ENCODE peak calls at places on chromosomes 3 and 15, in seven cellular contexts. D is body of pancreas, Q is right atrium auricular region, N is left ventricle myocardium inferior, O is colonic mucosa, L is fibroblast of lung, U is upper lobe of right lung. A is an unnamed sample.

GRCh38 chr3:4021162-4021561 is 221.9 kb downstream of the LRRN1 start:
- DNase-seq in L (no peak), U (no peak), O (no peak), D (no peak), N (no peak), Q (no peak), A (no peak)

GRCh38 chr3:106643684-106644161 is 733.5 kb upstream of the CCDC54 start:
- DNase-seq in U (peak; percentile 57), O (no peak), L (no peak), D (no peak), N (no peak), Q (no peak), A (no peak)

GRCh38 chr3:49638445-49638844 is 35.7 kb upstream of the APEH start:
- DNase-seq in O (no peak), Q (no peak), L (peak; percentile 88), U (no peak), N (no peak), D (no peak), A (peak; percentile 42)

GRCh38 chr3:182136008-182136910 is 424.5 kb downstream of the SOX2 start:
- DNase-seq in U (no peak), L (no peak), Q (no peak), O (no peak), D (no peak), N (no peak), A (no peak)

GRCh38 chr15:54345301-54345700 is 367.1 kb downstream of the UNC13C start:
- DNase-seq in D (no peak), O (no peak), Q (no peak), N (no peak), U (no peak), L (no peak), A (no peak)

GRCh38 chr3:182092662-182093262 is 381.0 kb downstream of the SOX2 start:
- DNase-seq in N (no peak), U (no peak), L (peak; percentile 30), Q (no peak), O (no peak), D (no peak), A (no peak)

GRCh38 chr3:173529062-173529711 is 131.6 kb downstream of the NLGN1 start:
- DNase-seq in L (peak; percentile 13), N (no peak), O (no peak), U (peak; percentile 55), D (peak; percentile 27), Q (no peak), A (no peak)

GRCh38 chr15:80588801-80589200 is 106.3 kb upstream of the ABHD17C start:
- DNase-seq in U (no peak), N (no peak), L (peak; percentile 93), Q (no peak), D (no peak), O (no peak), A (peak; percentile 93)

GRCh38 chr3:27596920-27597319 is 112.7 kb upstream of the SLC4A7 start:
- DNase-seq in U (no peak), N (no peak), D (peak; percentile 5), Q (no peak), L (peak; percentile 74), O (no peak), A (peak; percentile 56)

GRCh38 chr3:102180291-102180931 is 254.4 kb upstream of the ZPLD1 start:
- DNase-seq in U (no peak), O (no peak), L (peak; percentile 94), N (no peak), D (peak; percentile 9), Q (no peak), A (peak; percentile 86)

GRCh38 chr3:34212671-34213070 is 414.2 kb downstream of the PDCD6IP start:
- DNase-seq in L (peak; percentile 72), Q (no peak), D (peak; percentile 42), U (no peak), O (no peak), N (no peak), A (no peak)

GRCh38 chr15:45678459-45679178 is 43.8 kb downstream of the SQOR start:
- DNase-seq in N (no peak), L (no peak), O (no peak), Q (no peak), U (no peak), D (no peak), A (no peak)

GRCh38 chr15:35986072-35986666 is 440.2 kb upstream of the DPH6 start:
- DNase-seq in D (peak; percentile 3), L (no peak), O (no peak), U (no peak), Q (no peak), N (peak; percentile 76), A (no peak)

GRCh38 chr15:51775967-51776816 is 24.8 kb downstream of the TMOD2 start:
- DNase-seq in O (peak; percentile 65), U (no peak), L (peak; percentile 30), N (no peak), Q (no peak), D (peak; percentile 67), A (peak; percentile 47)

GRCh38 chr3:134388748-134389485 is 14.7 kb upstream of the AMOTL2 start:
- DNase-seq in D (no peak), Q (no peak), O (no peak), U (no peak), L (no peak), N (no peak), A (no peak)

GRCh38 chr3:84136425-84136824 is 822.4 kb upstream of the CADM2 start:
- DNase-seq in D (no peak), O (no peak), Q (no peak), N (no peak), L (peak; percentile 2), U (no peak), A (no peak)
- TF ChIP-seq CTCF in D (no peak), O (no peak), Q (no peak), N (no peak), L (no peak), U (no peak), A (peak; percentile 29)

GRCh38 chr15:82058517-82059204 is 12.8 kb upstream of the MEX3B start:
- DNase-seq in U (no peak), N (no peak), O (no peak), L (no peak), D (no peak), Q (no peak), A (no peak)
- H3K27ac ChIP-seq in U (no peak overlapping the region), N (no peak overlapping the region), O (no peak overlapping the region), L (no peak overlapping the region), D (no peak overlapping the region), Q (no peak overlapping the region), A (no peak overlapping the region)

DNA sequence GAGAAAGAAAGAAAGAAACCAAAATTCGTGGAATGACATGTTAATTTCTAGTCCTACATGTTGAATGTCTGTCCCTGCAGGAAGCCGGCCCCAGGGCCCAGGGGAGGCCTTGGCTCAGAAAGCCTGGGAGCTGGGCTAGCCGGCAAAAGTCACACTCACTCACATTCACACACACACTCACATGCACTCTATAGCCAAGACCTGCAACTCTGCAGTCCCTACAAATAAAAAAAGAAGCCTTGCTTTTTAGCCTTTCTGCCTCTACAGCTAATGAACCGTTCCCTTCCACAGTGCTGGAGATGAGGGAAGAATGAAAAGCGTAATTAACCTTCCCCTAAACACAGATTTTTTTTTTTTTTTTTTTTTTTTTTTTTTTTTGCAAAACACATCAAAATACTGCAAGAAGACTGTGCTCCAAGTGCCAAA is 4.4 kb downstream of the MECOM start:
- DNase-seq in D (peak; percentile 54), U (peak; percentile 63), L (no peak), O (no peak), N (peak; percentile 36), Q (no peak), A (no peak)
- H3K27me3 ChIP-seq in D (no peaks in the 10 kb centered on the region), U (peaks cover 44% of the 10 kb centered on the region), L (peaks cover 4% of the 10 kb centered on the region), O (peaks cover 7% of the 10 kb centered on the region), N (peaks cover 69% of the 10 kb centered on the region), Q (peaks cover 8% of the 10 kb centered on the region), A (peaks cover 66% of the 10 kb centered on the region)

GRCh38 chr3:41117398-41117870 is 81.9 kb upstream of the CTNNB1 start:
- DNase-seq in U (peak; percentile 98), O (peak; percentile 93), D (peak; percentile 90), Q (peak; percentile 92), N (peak; percentile 91), L (peak; percentile 97), A (peak; percentile 99)
- TF ChIP-seq CTCF in U (no peak), O (no peak), D (no peak), Q (no peak), N (no peak), L (no peak), A (no peak)

GRCh38 chr3:152707314-152707713 is 127.6 kb upstream of the P2RY1 start:
- DNase-seq in Q (no peak), L (no peak), D (no peak), O (no peak), N (no peak), U (no peak), A (no peak)
- H3K27ac ChIP-seq in Q (no peak overlapping the region), L (no peak overlapping the region), D (no peak overlapping the region), O (no peak overlapping the region), N (no peak overlapping the region), U (no peak overlapping the region), A (no peak overlapping the region)

DNA sequence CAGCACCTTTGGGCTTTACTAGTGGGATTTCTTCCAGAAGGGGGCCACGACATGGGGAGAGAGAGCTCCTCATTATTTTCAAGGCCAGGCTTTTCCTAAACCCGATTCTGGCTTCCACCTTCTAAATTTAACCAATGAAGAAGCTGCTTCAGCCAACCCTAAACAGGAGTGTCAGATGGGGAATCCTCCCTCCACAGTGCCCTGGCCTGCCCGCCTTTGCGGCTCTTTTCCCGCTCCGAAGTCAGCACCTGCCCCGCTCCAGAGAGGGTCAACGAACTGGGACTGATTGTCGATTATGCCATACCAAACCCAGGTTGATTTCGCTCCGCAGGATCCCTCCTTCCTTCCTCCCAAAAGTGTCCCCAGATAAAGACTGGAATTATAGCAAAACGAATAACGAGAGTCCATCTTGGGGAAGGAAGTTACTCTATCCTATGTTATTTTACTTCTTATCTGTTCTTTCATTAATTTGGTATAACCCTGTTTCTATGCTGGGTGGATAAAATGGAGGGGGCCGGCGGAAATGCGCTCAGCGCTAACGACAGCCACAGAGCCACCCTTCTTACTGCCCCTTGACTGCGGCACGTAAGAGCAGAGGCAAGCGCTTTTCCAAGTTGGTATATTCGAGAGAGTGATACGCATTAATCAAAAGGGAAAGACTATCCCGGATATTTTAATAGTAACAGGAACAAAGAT is 10.8 kb downstream of the SHOX2 start:
- DNase-seq in U (no peak), O (no peak), Q (no peak), L (no peak), N (no peak), D (no peak), A (no peak)
- H3K27me3 ChIP-seq in U (peaks cover 90% of the 10 kb centered on the region), O (peaks cover 67% of the 10 kb centered on the region), Q (peaks cover 34% of the 10 kb centered on the region), L (peaks cover 44% of the 10 kb centered on the region), N (peaks cover 100% of the 10 kb centered on the region), D (peaks cover 26% of the 10 kb centered on the region), A (peaks cover 67% of the 10 kb centered on the region)

GRCh38 chr3:152641198-152641597 is 193.7 kb upstream of the P2RY1 start:
- DNase-seq in O (no peak), Q (no peak), D (no peak), U (no peak), N (no peak), L (no peak), A (no peak)

GRCh38 chr3:152650177-152650576 is 184.8 kb upstream of the P2RY1 start:
- DNase-seq in O (no peak), Q (no peak), N (no peak), U (no peak), D (peak; percentile 59), L (no peak), A (no peak)

GRCh38 chr3:152644478-152644877 is 190.5 kb upstream of the P2RY1 start:
- DNase-seq in Q (no peak), D (no peak), O (no peak), L (no peak), U (no peak), N (no peak), A (no peak)

DNA sequence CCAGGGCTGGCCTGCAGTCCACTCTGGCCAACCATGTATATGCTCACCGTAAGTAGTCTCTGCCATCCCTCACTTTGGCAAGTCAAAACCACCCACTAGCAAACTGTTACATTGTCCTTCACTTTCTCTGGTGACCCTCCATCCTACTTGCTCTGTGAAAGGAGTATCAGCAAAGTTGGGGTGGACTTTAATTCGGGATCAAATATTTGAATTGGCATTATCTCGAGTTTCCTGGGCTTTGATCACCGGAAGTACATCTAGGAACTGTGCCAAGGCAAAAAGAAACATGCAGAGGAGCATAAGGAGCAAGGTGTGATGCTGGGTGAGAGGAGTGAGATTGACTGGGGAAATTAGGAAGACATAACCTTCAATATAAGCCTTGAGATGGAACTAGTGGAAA is 188.9 kb upstream of the P2RY1 start:
- DNase-seq in O (no peak), Q (no peak), D (no peak), U (no peak), L (no peak), N (no peak), A (no peak)
- TF ChIP-seq CTCF in O (no peak), Q (no peak), D (no peak), U (no peak), L (no peak), N (no peak), A (peak; percentile 10)